ENCODE peak calls at places on chromosomes 7 and 10, in four cellular contexts. L is GM10248; T is stimulated activated CD8-positive, alpha-beta memory T cell treated with anti-CD3 and anti-CD28 coated beads, Interleukin-7, amount 100 ng/mL, for 24 hours; F is HFFc6. V is an unnamed sample.

GRCh38 chr10:73054286-73054685 is 42.4 kb downstream of the P4HA1 start:
- DNase-seq in F (no peak), L (no peak), T (no peak), V (no peak)

GRCh38 chr10:48604039-48604407 is 850 bp downstream of the ARHGAP22 start:
- DNase-seq in F (no peak), T (no peak), L (no peak), V (no peak)

GRCh38 chr10:59181668-59182067 is 5.2 kb downstream of the PHYHIPL start:
- DNase-seq in F (peak), T (no peak), L (peak), V (no peak)

GRCh38 chr10:114623661-114624294 is 34.3 kb downstream of the ABLIM1 start:
- DNase-seq in L (no peak), T (no peak), F (peak), V (no peak)

GRCh38 chr7:74222851-74223710 is 13.3 kb downstream of the LAT2 start:
- DNase-seq in L (no peak), F (no peak), T (no peak), V (no peak)

GRCh38 chr10:12252882-12253546 is 57.0 kb downstream of the CDC123 start:
- DNase-seq in L (peak), T (no peak), F (no peak), V (no peak)

GRCh38 chr7:107614425-107614824 is 34.4 kb downstream of the BCAP29 start:
- DNase-seq in F (peak), T (no peak), L (no peak), V (no peak)

GRCh38 chr10:62250594-62251198 is 17.9 kb downstream of the RTKN2 start:
- DNase-seq in F (peak), L (no peak), T (no peak), V (no peak)

GRCh38 chr7:95246935-95247370 is 77.4 kb downstream of the PON1 start:
- DNase-seq in L (peak), F (peak), T (no peak), V (no peak)

GRCh38 chr10:105259201-105259600 is 618.1 kb downstream of the SORCS3 start:
- DNase-seq in F (no peak), L (no peak), T (no peak), V (no peak)

GRCh38 chr10:3482200-3482993 is 302.6 kb downstream of the KLF6 start:
- DNase-seq in L (peak), T (no peak), F (peak), V (no peak)

GRCh38 chr7:73941836-73942551 is 81.0 kb downstream of the TMEM270 start:
- DNase-seq in L (no peak), F (peak), T (no peak), V (no peak)

GRCh38 chr7:24732646-24733413 is 24.4 kb downstream of the GSDME start:
- DNase-seq in F (peak), T (no peak), L (no peak), V (no peak)

GRCh38 chr10:101214446-101215396 is 14.5 kb downstream of the LBX1 start:
- DNase-seq in T (peak), L (peak), F (peak), V (peak)